ENCODE peak calls at places on chromosomes 5 and 9, in seven cellular contexts. H is GDM1, P is T-helper 22 cell, Z is ureter, D is AG08395, L is H54, A is IMR-90. W is an unnamed sample.

GRCh38 chr5:136058031-136058971 is 29.5 kb downstream of the TGFBI start:
- DNase-seq in H (no peak), D (peak; percentile 79), A (peak; percentile 100), P (no peak), Z (peak; percentile 71), L (peak; percentile 57), W (peak; percentile 100)

GRCh38 chr5:159083532-159083931 is 16.2 kb downstream of the EBF1 start:
- DNase-seq in Z (no peak), D (no peak), A (no peak), L (no peak), P (no peak), H (no peak), W (no peak)

GRCh38 chr5:66974256-66974655 is 222.3 kb downstream of the CD180 start:
- DNase-seq in D (peak; percentile 35), L (no peak), P (no peak), H (no peak), Z (no peak), A (peak; percentile 13), W (peak; percentile 28)

GRCh38 chr9:82252116-82252515 is 263.5 kb downstream of the SPATA31D1 start:
- DNase-seq in P (no peak), Z (no peak), A (no peak), H (no peak), D (no peak), L (no peak), W (no peak)

GRCh38 chr5:1772634-1773033 is 27.0 kb downstream of the MRPL36 start:
- DNase-seq in D (peak; percentile 73), A (peak; percentile 66), P (no peak), L (no peak), H (no peak), Z (no peak), W (peak; percentile 8)

GRCh38 chr5:152097128-152097527 is 172.5 kb upstream of the GLRA1 start:
- DNase-seq in D (no peak), Z (no peak), H (no peak), L (no peak), P (no peak), A (no peak), W (no peak)

GRCh38 chr5:158695595-158696330 is 404.0 kb downstream of the EBF1 start:
- DNase-seq in H (peak; percentile 25), P (peak; percentile 17), D (peak; percentile 81), Z (peak; percentile 71), A (peak; percentile 60), L (peak; percentile 32), W (peak; percentile 69)

GRCh38 chr5:168706655-168707069 is 127.5 kb upstream of the PANK3 start:
- DNase-seq in A (peak; percentile 47), Z (no peak), D (peak; percentile 34), H (no peak), P (no peak), L (peak; percentile 24), W (peak; percentile 48)

GRCh38 chr5:15116996-15117395 is 245.4 kb upstream of the ANKH start:
- DNase-seq in P (no peak), L (no peak), H (no peak), A (no peak), D (no peak), Z (no peak), W (peak; percentile 59)

GRCh38 chr9:125763373-125763772 is 16.2 kb downstream of the PBX3 start:
- DNase-seq in D (no peak), H (no peak), L (no peak), Z (no peak), A (peak; percentile 56), P (no peak), W (peak; percentile 30)